ENCODE peak calls at places on chromosome 15, in five cellular contexts. One of them, this sample, is unnamed.

GRCh38 chr15:101621961-101622360 is 30.2 kb downstream of the TM2D3 start:
- DNase-seq in kidney: no peak
- DNase-seq in astrocyte: no peak
- DNase-seq in PC-3: no peak
- DNase-seq in fibroblast of lung: no peak
- DNase-seq in this sample: no peak

GRCh38 chr15:95152741-95153140 is 921.4 kb downstream of the MCTP2 start:
- DNase-seq in kidney: no peak
- DNase-seq in PC-3: no peak
- DNase-seq in astrocyte: peak
- DNase-seq in fibroblast of lung: peak
- DNase-seq in this sample: no peak

GRCh38 chr15:57522148-57522547 is 69.6 kb upstream of the MYZAP start:
- DNase-seq in kidney: peak
- DNase-seq in astrocyte: no peak
- DNase-seq in PC-3: peak
- DNase-seq in fibroblast of lung: no peak
- DNase-seq in this sample: no peak

GRCh38 chr15:77012868-77013267 is 17.9 kb downstream of the PSTPIP1 start:
- DNase-seq in kidney: no peak
- DNase-seq in PC-3: no peak
- DNase-seq in fibroblast of lung: no peak
- DNase-seq in astrocyte: no peak
- DNase-seq in this sample: no peak

GRCh38 chr15:73052679-73053397 is 575 bp downstream of the NEO1 start:
- DNase-seq in PC-3: no peak
- DNase-seq in astrocyte: peak
- DNase-seq in kidney: peak
- DNase-seq in fibroblast of lung: peak
- DNase-seq in this sample: peak

GRCh38 chr15:98599911-98600685 is 48.2 kb upstream of the IGF1R start:
- DNase-seq in fibroblast of lung: peak
- DNase-seq in PC-3: no peak
- DNase-seq in astrocyte: peak
- DNase-seq in kidney: peak
- DNase-seq in this sample: peak

GRCh38 chr15:43932907-43933306 is 106.1 kb downstream of the WDR76 start:
- DNase-seq in kidney: no peak
- DNase-seq in PC-3: no peak
- DNase-seq in fibroblast of lung: no peak
- DNase-seq in astrocyte: no peak
- DNase-seq in this sample: no peak

GRCh38 chr15:95286911-95287769 is 1043.4 kb upstream of the NR2F2 start:
- DNase-seq in fibroblast of lung: peak
- DNase-seq in PC-3: no peak
- DNase-seq in kidney: no peak
- DNase-seq in astrocyte: peak
- DNase-seq in this sample: no peak

GRCh38 chr15:68997050-68997449 is 17.4 kb upstream of the NOX5 start:
- DNase-seq in fibroblast of lung: no peak
- DNase-seq in PC-3: no peak
- DNase-seq in kidney: no peak
- DNase-seq in astrocyte: no peak
- DNase-seq in this sample: no peak

GRCh38 chr15:99450896-99451358 is 114.9 kb upstream of the MEF2A start:
- DNase-seq in fibroblast of lung: peak
- DNase-seq in astrocyte: peak
- DNase-seq in kidney: peak
- DNase-seq in PC-3: no peak
- DNase-seq in this sample: peak

DNA sequence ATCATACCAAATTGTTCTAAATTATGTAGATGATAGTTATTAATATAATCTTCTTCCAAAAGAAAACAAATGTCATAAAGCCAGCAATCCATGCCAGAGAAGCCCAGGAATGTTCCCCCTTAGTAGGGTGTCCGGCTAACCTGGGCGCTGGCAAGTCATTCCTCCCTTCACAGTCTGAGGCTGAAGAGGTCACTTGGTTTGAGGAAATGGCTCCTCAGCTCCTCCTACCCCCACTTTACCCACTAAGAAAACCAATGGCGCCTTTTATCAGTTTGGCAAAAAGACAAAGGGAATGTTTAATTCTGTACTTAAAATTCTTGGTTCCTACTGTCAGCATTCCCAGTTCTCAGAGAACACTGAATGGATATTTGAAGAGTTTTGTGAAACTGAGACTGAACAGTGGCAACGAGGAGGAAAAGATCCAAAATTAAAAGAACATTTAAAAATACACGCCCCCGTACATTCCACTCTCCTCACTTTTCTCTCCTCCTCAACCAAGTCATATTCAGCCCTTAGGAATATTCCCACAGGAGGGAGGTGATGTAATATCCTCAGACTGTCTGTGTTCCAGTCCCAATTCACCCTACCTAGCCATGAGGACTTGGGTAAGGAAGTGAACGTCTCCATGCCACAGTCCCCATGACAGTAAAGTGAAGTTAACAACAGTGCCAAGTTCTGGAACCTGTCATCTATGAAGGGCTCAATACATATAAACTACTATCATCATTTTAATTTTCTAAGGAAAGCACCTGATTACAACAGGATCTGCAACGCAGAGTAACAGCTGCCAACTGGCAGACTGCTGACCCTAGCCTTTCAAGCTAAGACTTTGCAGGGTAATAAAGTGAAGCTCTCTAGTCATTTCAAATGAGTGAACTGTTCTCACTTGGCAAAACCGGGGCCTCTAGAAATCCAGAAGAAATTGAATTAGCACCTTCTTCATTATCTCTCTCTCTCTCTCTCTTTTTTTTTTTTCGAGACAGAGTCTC is 234.4 kb upstream of the ICE2 start:
- DNase-seq in fibroblast of lung: peak
- DNase-seq in kidney: no peak
- DNase-seq in astrocyte: peak
- DNase-seq in PC-3: no peak
- DNase-seq in this sample: no peak
- H3K27ac ChIP-seq in fibroblast of lung: no peak
- H3K27ac ChIP-seq in kidney: no peak
- H3K27ac ChIP-seq in astrocyte: peak
- H3K27ac ChIP-seq in PC-3: no peak
- H3K27ac ChIP-seq in this sample: no peak

GRCh38 chr15:83446904-83447708 is at the start of gene SH3GL3:
- DNase-seq in PC-3: peak
- DNase-seq in kidney: peak
- DNase-seq in astrocyte: peak
- DNase-seq in fibroblast of lung: peak
- DNase-seq in this sample: peak
- H3K9ac ChIP-seq in PC-3: peak
- H3K9ac ChIP-seq in kidney: no peak
- H3K9ac ChIP-seq in astrocyte: peak
- H3K9ac ChIP-seq in fibroblast of lung: peak
- H3K9ac ChIP-seq in this sample: no peak

GRCh38 chr15:83734487-83734886 is 80.6 kb downstream of the ADAMTSL3 start:
- DNase-seq in kidney: no peak
- DNase-seq in PC-3: peak
- DNase-seq in fibroblast of lung: no peak
- DNase-seq in astrocyte: no peak
- DNase-seq in this sample: no peak

GRCh38 chr15:83732196-83732595 is 78.3 kb downstream of the ADAMTSL3 start:
- DNase-seq in fibroblast of lung: no peak
- DNase-seq in kidney: no peak
- DNase-seq in astrocyte: no peak
- DNase-seq in PC-3: no peak
- DNase-seq in this sample: no peak

GRCh38 chr15:83733691-83734090 is 79.8 kb downstream of the ADAMTSL3 start:
- DNase-seq in astrocyte: no peak
- DNase-seq in PC-3: no peak
- DNase-seq in fibroblast of lung: no peak
- DNase-seq in kidney: no peak
- DNase-seq in this sample: no peak

GRCh38 chr15:83733206-83733605 is 79.3 kb downstream of the ADAMTSL3 start:
- DNase-seq in astrocyte: peak
- DNase-seq in kidney: no peak
- DNase-seq in PC-3: peak
- DNase-seq in fibroblast of lung: peak
- DNase-seq in this sample: no peak

GRCh38 chr15:83732770-83733169 is 78.8 kb downstream of the ADAMTSL3 start:
- DNase-seq in astrocyte: no peak
- DNase-seq in kidney: no peak
- DNase-seq in PC-3: no peak
- DNase-seq in fibroblast of lung: peak
- DNase-seq in this sample: no peak
- H3K4me3 ChIP-seq in astrocyte: no peak
- H3K4me3 ChIP-seq in kidney: no peak
- H3K4me3 ChIP-seq in PC-3: peak
- H3K4me3 ChIP-seq in fibroblast of lung: no peak
- H3K4me3 ChIP-seq in this sample: no peak

GRCh38 chr15:74833376-74834107 is 7.1 kb downstream of the CPLX3 start:
- DNase-seq in PC-3: no peak
- DNase-seq in fibroblast of lung: no peak
- DNase-seq in kidney: no peak
- DNase-seq in astrocyte: no peak
- DNase-seq in this sample: no peak

GRCh38 chr15:74835312-74835823 is 7.6 kb downstream of the ULK3 start:
- DNase-seq in fibroblast of lung: peak
- DNase-seq in astrocyte: no peak
- DNase-seq in kidney: no peak
- DNase-seq in PC-3: peak
- DNase-seq in this sample: peak

GRCh38 chr15:74830868-74831267 is 4.4 kb downstream of the CPLX3 start:
- DNase-seq in astrocyte: no peak
- DNase-seq in fibroblast of lung: no peak
- DNase-seq in PC-3: no peak
- DNase-seq in kidney: no peak
- DNase-seq in this sample: no peak

GRCh38 chr15:74831813-74832495 is 5.5 kb downstream of the CPLX3 start:
- DNase-seq in astrocyte: no peak
- DNase-seq in kidney: no peak
- DNase-seq in PC-3: no peak
- DNase-seq in fibroblast of lung: no peak
- DNase-seq in this sample: peak

GRCh38 chr15:74832826-74833225 is 6.4 kb downstream of the CPLX3 start:
- DNase-seq in fibroblast of lung: no peak
- DNase-seq in astrocyte: no peak
- DNase-seq in PC-3: no peak
- DNase-seq in kidney: no peak
- DNase-seq in this sample: no peak
- H3K27ac ChIP-seq in fibroblast of lung: no peak
- H3K27ac ChIP-seq in astrocyte: no peak
- H3K27ac ChIP-seq in PC-3: no peak
- H3K27ac ChIP-seq in kidney: no peak
- H3K27ac ChIP-seq in this sample: no peak